ENCODE peak calls at places on chromosomes 13 and 19, in ten cellular contexts. One of them, this sample, is unnamed.

GRCh38 chr19:13834308-13834790 is 39.1 kb downstream of the ZSWIM4 start:
- DNase-seq in foreskin melanocyte: no peak
- DNase-seq in left ventricle myocardium superior: no peak
- DNase-seq in fibroblast of gingiva: peak; percentile 40
- DNase-seq in HFF-Myc: no peak
- DNase-seq in AG09319: no peak
- DNase-seq in hypothalamus: no peak
- DNase-seq in NCI-H1436: no peak
- DNase-seq in anterior cingulate cortex: no peak
- DNase-seq in AG09309: no peak
- DNase-seq in this sample: no peak

GRCh38 chr13:95269756-95270155 is 31.5 kb downstream of the ABCC4 start:
- DNase-seq in foreskin melanocyte: no peak
- DNase-seq in left ventricle myocardium superior: no peak
- DNase-seq in fibroblast of gingiva: no peak
- DNase-seq in HFF-Myc: no peak
- DNase-seq in AG09319: no peak
- DNase-seq in hypothalamus: no peak
- DNase-seq in NCI-H1436: no peak
- DNase-seq in anterior cingulate cortex: no peak
- DNase-seq in AG09309: no peak
- DNase-seq in this sample: no peak

GRCh38 chr19:58098682-58098998 is 609 bp upstream of the ZSCAN18 start:
- DNase-seq in foreskin melanocyte: no peak
- DNase-seq in left ventricle myocardium superior: no peak
- DNase-seq in fibroblast of gingiva: no peak
- DNase-seq in HFF-Myc: no peak
- DNase-seq in AG09319: no peak
- DNase-seq in hypothalamus: no peak
- DNase-seq in NCI-H1436: peak; percentile 20
- DNase-seq in anterior cingulate cortex: no peak
- DNase-seq in AG09309: no peak
- DNase-seq in this sample: no peak

GRCh38 chr13:43767351-43767901 is 19.3 kb downstream of the ENOX1 start:
- DNase-seq in foreskin melanocyte: no peak
- DNase-seq in left ventricle myocardium superior: peak; percentile 51
- DNase-seq in fibroblast of gingiva: peak; percentile 48
- DNase-seq in HFF-Myc: no peak
- DNase-seq in AG09319: no peak
- DNase-seq in hypothalamus: no peak
- DNase-seq in NCI-H1436: no peak
- DNase-seq in anterior cingulate cortex: no peak
- DNase-seq in AG09309: no peak
- DNase-seq in this sample: peak; percentile 88

GRCh38 chr13:28355822-28356371 is 139.0 kb downstream of the FLT1 start:
- DNase-seq in foreskin melanocyte: no peak
- DNase-seq in left ventricle myocardium superior: no peak
- DNase-seq in fibroblast of gingiva: no peak
- DNase-seq in HFF-Myc: no peak
- DNase-seq in AG09319: no peak
- DNase-seq in hypothalamus: no peak
- DNase-seq in NCI-H1436: no peak
- DNase-seq in anterior cingulate cortex: no peak
- DNase-seq in AG09309: peak; percentile 87
- DNase-seq in this sample: no peak

GRCh38 chr13:110310541-110311491 is 3.7 kb downstream of the COL4A2 start:
- DNase-seq in foreskin melanocyte: no peak
- DNase-seq in left ventricle myocardium superior: no peak
- DNase-seq in fibroblast of gingiva: no peak
- DNase-seq in HFF-Myc: no peak
- DNase-seq in AG09319: no peak
- DNase-seq in hypothalamus: no peak
- DNase-seq in NCI-H1436: no peak
- DNase-seq in anterior cingulate cortex: no peak
- DNase-seq in AG09309: no peak
- DNase-seq in this sample: no peak

GRCh38 chr19:10289836-10290438 is at the start of gene ICAM5:
- DNase-seq in foreskin melanocyte: no peak
- DNase-seq in left ventricle myocardium superior: no peak
- DNase-seq in fibroblast of gingiva: no peak
- DNase-seq in HFF-Myc: no peak
- DNase-seq in AG09319: no peak
- DNase-seq in hypothalamus: no peak
- DNase-seq in NCI-H1436: no peak
- DNase-seq in anterior cingulate cortex: peak; percentile 46
- DNase-seq in AG09309: no peak
- DNase-seq in this sample: no peak

GRCh38 chr19:50554212-50554611 is 14.0 kb downstream of the LRRC4B start:
- DNase-seq in foreskin melanocyte: no peak
- DNase-seq in left ventricle myocardium superior: no peak
- DNase-seq in fibroblast of gingiva: no peak
- DNase-seq in HFF-Myc: no peak
- DNase-seq in AG09319: no peak
- DNase-seq in hypothalamus: no peak
- DNase-seq in NCI-H1436: no peak
- DNase-seq in anterior cingulate cortex: no peak
- DNase-seq in AG09309: no peak
- DNase-seq in this sample: no peak

GRCh38 chr19:55246462-55247451 is 12.1 kb downstream of the PPP6R1 start:
- DNase-seq in foreskin melanocyte: no peak
- DNase-seq in left ventricle myocardium superior: peak; percentile 11
- DNase-seq in fibroblast of gingiva: no peak
- DNase-seq in HFF-Myc: no peak
- DNase-seq in AG09319: no peak
- DNase-seq in hypothalamus: no peak
- DNase-seq in NCI-H1436: no peak
- DNase-seq in anterior cingulate cortex: no peak
- DNase-seq in AG09309: no peak
- DNase-seq in this sample: no peak

GRCh38 chr13:33520480-33520839 is 234.9 kb upstream of the STARD13 start:
- DNase-seq in foreskin melanocyte: no peak
- DNase-seq in left ventricle myocardium superior: no peak
- DNase-seq in fibroblast of gingiva: no peak
- DNase-seq in HFF-Myc: no peak
- DNase-seq in AG09319: no peak
- DNase-seq in hypothalamus: no peak
- DNase-seq in NCI-H1436: no peak
- DNase-seq in anterior cingulate cortex: no peak
- DNase-seq in AG09309: no peak
- DNase-seq in this sample: no peak

GRCh38 chr13:76965759-76966421 is 17.6 kb downstream of the ACOD1 start:
- DNase-seq in foreskin melanocyte: peak; percentile 97
- DNase-seq in left ventricle myocardium superior: peak; percentile 61
- DNase-seq in fibroblast of gingiva: peak; percentile 90
- DNase-seq in HFF-Myc: peak; percentile 62
- DNase-seq in AG09319: peak; percentile 75
- DNase-seq in hypothalamus: no peak
- DNase-seq in NCI-H1436: no peak
- DNase-seq in anterior cingulate cortex: no peak
- DNase-seq in AG09309: peak; percentile 44
- DNase-seq in this sample: peak; percentile 9

GRCh38 chr13:98285317-98285716 is 108.2 kb upstream of the RNF113B start:
- DNase-seq in foreskin melanocyte: no peak
- DNase-seq in left ventricle myocardium superior: no peak
- DNase-seq in fibroblast of gingiva: no peak
- DNase-seq in HFF-Myc: no peak
- DNase-seq in AG09319: no peak
- DNase-seq in hypothalamus: no peak
- DNase-seq in NCI-H1436: peak; percentile 92
- DNase-seq in anterior cingulate cortex: no peak
- DNase-seq in AG09309: no peak
- DNase-seq in this sample: no peak

GRCh38 chr19:41872384-41872774 is 4.7 kb upstream of the CD79A start:
- DNase-seq in foreskin melanocyte: no peak
- DNase-seq in left ventricle myocardium superior: peak; percentile 7
- DNase-seq in fibroblast of gingiva: no peak
- DNase-seq in HFF-Myc: no peak
- DNase-seq in AG09319: no peak
- DNase-seq in hypothalamus: no peak
- DNase-seq in NCI-H1436: no peak
- DNase-seq in anterior cingulate cortex: no peak
- DNase-seq in AG09309: no peak
- DNase-seq in this sample: no peak

GRCh38 chr19:7778081-7778480 is 15.0 kb downstream of the CLEC4M start:
- DNase-seq in foreskin melanocyte: no peak
- DNase-seq in left ventricle myocardium superior: no peak
- DNase-seq in fibroblast of gingiva: no peak
- DNase-seq in HFF-Myc: no peak
- DNase-seq in AG09319: no peak
- DNase-seq in hypothalamus: no peak
- DNase-seq in NCI-H1436: no peak
- DNase-seq in anterior cingulate cortex: no peak
- DNase-seq in AG09309: no peak
- DNase-seq in this sample: no peak

GRCh38 chr13:109869312-109870237 is 83.2 kb upstream of the IRS2 start:
- DNase-seq in foreskin melanocyte: no peak
- DNase-seq in left ventricle myocardium superior: peak; percentile 87
- DNase-seq in fibroblast of gingiva: peak; percentile 50
- DNase-seq in HFF-Myc: peak; percentile 52
- DNase-seq in AG09319: peak; percentile 31
- DNase-seq in hypothalamus: peak; percentile 50
- DNase-seq in NCI-H1436: peak; percentile 86
- DNase-seq in anterior cingulate cortex: peak; percentile 30
- DNase-seq in AG09309: peak; percentile 5
- DNase-seq in this sample: no peak

GRCh38 chr13:31172001-31172400 is 10.3 kb upstream of the HSPH1 start:
- DNase-seq in foreskin melanocyte: no peak
- DNase-seq in left ventricle myocardium superior: no peak
- DNase-seq in fibroblast of gingiva: no peak
- DNase-seq in HFF-Myc: no peak
- DNase-seq in AG09319: no peak
- DNase-seq in hypothalamus: no peak
- DNase-seq in NCI-H1436: no peak
- DNase-seq in anterior cingulate cortex: no peak
- DNase-seq in AG09309: no peak
- DNase-seq in this sample: no peak

GRCh38 chr19:9148687-9149086 is 8.5 kb downstream of the ZNF317 start:
- DNase-seq in foreskin melanocyte: no peak
- DNase-seq in left ventricle myocardium superior: no peak
- DNase-seq in fibroblast of gingiva: no peak
- DNase-seq in HFF-Myc: no peak
- DNase-seq in AG09319: no peak
- DNase-seq in hypothalamus: no peak
- DNase-seq in NCI-H1436: no peak
- DNase-seq in anterior cingulate cortex: no peak
- DNase-seq in AG09309: no peak
- DNase-seq in this sample: no peak

GRCh38 chr13:42561752-42562467 is 12.0 kb upstream of the TNFSF11 start:
- DNase-seq in foreskin melanocyte: no peak
- DNase-seq in left ventricle myocardium superior: no peak
- DNase-seq in fibroblast of gingiva: peak; percentile 21
- DNase-seq in HFF-Myc: no peak
- DNase-seq in AG09319: no peak
- DNase-seq in hypothalamus: no peak
- DNase-seq in NCI-H1436: no peak
- DNase-seq in anterior cingulate cortex: no peak
- DNase-seq in AG09309: no peak
- DNase-seq in this sample: no peak

This sample was measured in NCI-H1694.